ENCODE peak calls at places on chromosomes 3 and 15, in seven cellular contexts. One of them, this sample, is unnamed.

GRCh38 chr3:188749010-188749617 is 422.7 kb upstream of the TPRG1 start:
- DNase-seq in HCT116: peak
- DNase-seq in neural progenitor cell: peak
- DNase-seq in H9: peak
- DNase-seq in IMR-90: no peak
- DNase-seq in astrocyte: no peak
- DNase-seq in CD8-positive, alpha-beta memory T cell: peak
- DNase-seq in this sample: no peak

GRCh38 chr3:119695480-119695879 is 7.3 kb upstream of the CFAP91 start:
- DNase-seq in HCT116: peak
- DNase-seq in neural progenitor cell: no peak
- DNase-seq in H9: no peak
- DNase-seq in IMR-90: peak
- DNase-seq in astrocyte: no peak
- DNase-seq in CD8-positive, alpha-beta memory T cell: no peak
- DNase-seq in this sample: no peak

GRCh38 chr3:102979682-102980378 is 545.0 kb downstream of the ZPLD1 start:
- DNase-seq in HCT116: peak
- DNase-seq in neural progenitor cell: no peak
- DNase-seq in H9: no peak
- DNase-seq in IMR-90: peak
- DNase-seq in astrocyte: peak
- DNase-seq in CD8-positive, alpha-beta memory T cell: no peak
- DNase-seq in this sample: peak

GRCh38 chr3:192916455-192917257 is 1.0 kb downstream of the MB21D2 start:
- DNase-seq in HCT116: no peak
- DNase-seq in neural progenitor cell: peak
- DNase-seq in H9: peak
- DNase-seq in IMR-90: peak
- DNase-seq in astrocyte: peak
- DNase-seq in CD8-positive, alpha-beta memory T cell: no peak
- DNase-seq in this sample: peak

GRCh38 chr3:88059380-88060160 is 515 bp downstream of the ZNF654 start:
- DNase-seq in HCT116: no peak
- DNase-seq in neural progenitor cell: peak
- DNase-seq in H9: no peak
- DNase-seq in IMR-90: no peak
- DNase-seq in astrocyte: no peak
- DNase-seq in CD8-positive, alpha-beta memory T cell: no peak
- DNase-seq in this sample: peak

GRCh38 chr15:58052334-58052733 is 13.2 kb downstream of the ALDH1A2 start:
- DNase-seq in HCT116: no peak
- DNase-seq in neural progenitor cell: no peak
- DNase-seq in H9: no peak
- DNase-seq in IMR-90: no peak
- DNase-seq in astrocyte: no peak
- DNase-seq in CD8-positive, alpha-beta memory T cell: no peak
- DNase-seq in this sample: no peak

GRCh38 chr3:194161181-194162045 is 25.5 kb downstream of the HES1 start:
- DNase-seq in HCT116: no peak
- DNase-seq in neural progenitor cell: no peak
- DNase-seq in H9: no peak
- DNase-seq in IMR-90: no peak
- DNase-seq in astrocyte: no peak
- DNase-seq in CD8-positive, alpha-beta memory T cell: no peak
- DNase-seq in this sample: no peak

GRCh38 chr3:13825317-13825590 is 54.6 kb downstream of the WNT7A start:
- DNase-seq in HCT116: no peak
- DNase-seq in neural progenitor cell: no peak
- DNase-seq in H9: no peak
- DNase-seq in IMR-90: no peak
- DNase-seq in astrocyte: no peak
- DNase-seq in CD8-positive, alpha-beta memory T cell: no peak
- DNase-seq in this sample: no peak

GRCh38 chr15:50181206-50181982 is 602 bp upstream of the SLC27A2 start:
- DNase-seq in HCT116: no peak
- DNase-seq in neural progenitor cell: no peak
- DNase-seq in H9: peak
- DNase-seq in IMR-90: no peak
- DNase-seq in astrocyte: no peak
- DNase-seq in CD8-positive, alpha-beta memory T cell: no peak
- DNase-seq in this sample: no peak

GRCh38 chr3:178485756-178486155 is 50.5 kb upstream of the KCNMB2 start:
- DNase-seq in HCT116: no peak
- DNase-seq in neural progenitor cell: no peak
- DNase-seq in H9: no peak
- DNase-seq in IMR-90: peak
- DNase-seq in astrocyte: peak
- DNase-seq in CD8-positive, alpha-beta memory T cell: no peak
- DNase-seq in this sample: no peak

GRCh38 chr3:50675179-50676030 is 678 bp downstream of the DOCK3 start:
- DNase-seq in HCT116: no peak
- DNase-seq in neural progenitor cell: peak
- DNase-seq in H9: peak
- DNase-seq in IMR-90: no peak
- DNase-seq in astrocyte: no peak
- DNase-seq in CD8-positive, alpha-beta memory T cell: peak
- DNase-seq in this sample: peak

GRCh38 chr3:173761161-173761560 is 363.6 kb downstream of the NLGN1 start:
- DNase-seq in HCT116: no peak
- DNase-seq in neural progenitor cell: no peak
- DNase-seq in H9: no peak
- DNase-seq in IMR-90: no peak
- DNase-seq in astrocyte: no peak
- DNase-seq in CD8-positive, alpha-beta memory T cell: no peak
- DNase-seq in this sample: no peak

GRCh38 chr3:64954995-64955636 is 267.3 kb upstream of the ADAMTS9 start:
- DNase-seq in HCT116: no peak
- DNase-seq in neural progenitor cell: no peak
- DNase-seq in H9: no peak
- DNase-seq in IMR-90: no peak
- DNase-seq in astrocyte: no peak
- DNase-seq in CD8-positive, alpha-beta memory T cell: no peak
- DNase-seq in this sample: no peak

GRCh38 chr3:113019182-113020137 is 28.7 kb downstream of the GTPBP8 start:
- DNase-seq in HCT116: peak
- DNase-seq in neural progenitor cell: peak
- DNase-seq in H9: peak
- DNase-seq in IMR-90: peak
- DNase-seq in astrocyte: peak
- DNase-seq in CD8-positive, alpha-beta memory T cell: peak
- DNase-seq in this sample: peak

GRCh38 chr3:54608041-54608440 is 319.8 kb downstream of the LRTM1 start:
- DNase-seq in HCT116: no peak
- DNase-seq in neural progenitor cell: no peak
- DNase-seq in H9: no peak
- DNase-seq in IMR-90: no peak
- DNase-seq in astrocyte: no peak
- DNase-seq in CD8-positive, alpha-beta memory T cell: no peak
- DNase-seq in this sample: no peak

GRCh38 chr15:50685191-50685975 is 1.2 kb downstream of the TRPM7 start:
- DNase-seq in HCT116: no peak
- DNase-seq in neural progenitor cell: no peak
- DNase-seq in H9: no peak
- DNase-seq in IMR-90: peak
- DNase-seq in astrocyte: no peak
- DNase-seq in CD8-positive, alpha-beta memory T cell: no peak
- DNase-seq in this sample: no peak

GRCh38 chr3:56210201-56210774 is 258.0 kb downstream of the ERC2 start:
- DNase-seq in HCT116: no peak
- DNase-seq in neural progenitor cell: no peak
- DNase-seq in H9: no peak
- DNase-seq in IMR-90: no peak
- DNase-seq in astrocyte: no peak
- DNase-seq in CD8-positive, alpha-beta memory T cell: no peak
- DNase-seq in this sample: no peak

GRCh38 chr3:45852828-45853227 is 10.9 kb upstream of the LZTFL1 start:
- DNase-seq in HCT116: no peak
- DNase-seq in neural progenitor cell: no peak
- DNase-seq in H9: no peak
- DNase-seq in IMR-90: no peak
- DNase-seq in astrocyte: no peak
- DNase-seq in CD8-positive, alpha-beta memory T cell: no peak
- DNase-seq in this sample: no peak

GRCh38 chr3:47378869-47379268 is 2.0 kb upstream of the PTPN23 start:
- DNase-seq in HCT116: no peak
- DNase-seq in neural progenitor cell: no peak
- DNase-seq in H9: no peak
- DNase-seq in IMR-90: no peak
- DNase-seq in astrocyte: no peak
- DNase-seq in CD8-positive, alpha-beta memory T cell: no peak
- DNase-seq in this sample: no peak

GRCh38 chr3:47381317-47382157 is 716 bp downstream of the PTPN23 start:
- DNase-seq in HCT116: peak
- DNase-seq in neural progenitor cell: peak
- DNase-seq in H9: peak
- DNase-seq in IMR-90: peak
- DNase-seq in astrocyte: peak
- DNase-seq in CD8-positive, alpha-beta memory T cell: peak
- DNase-seq in this sample: peak

GRCh38 chr3:47380601-47381316 is at the start of gene PTPN23:
- DNase-seq in HCT116: peak
- DNase-seq in neural progenitor cell: peak
- DNase-seq in H9: peak
- DNase-seq in IMR-90: peak
- DNase-seq in astrocyte: peak
- DNase-seq in CD8-positive, alpha-beta memory T cell: peak
- DNase-seq in this sample: peak

GRCh38 chr3:47380026-47380600 is 708 bp upstream of the PTPN23 start:
- DNase-seq in HCT116: no peak
- DNase-seq in neural progenitor cell: no peak
- DNase-seq in H9: no peak
- DNase-seq in IMR-90: no peak
- DNase-seq in astrocyte: no peak
- DNase-seq in CD8-positive, alpha-beta memory T cell: no peak
- DNase-seq in this sample: no peak

GRCh38 chr3:47379488-47379899 is 1.3 kb upstream of the PTPN23 start:
- DNase-seq in HCT116: no peak
- DNase-seq in neural progenitor cell: no peak
- DNase-seq in H9: no peak
- DNase-seq in IMR-90: no peak
- DNase-seq in astrocyte: no peak
- DNase-seq in CD8-positive, alpha-beta memory T cell: no peak
- DNase-seq in this sample: no peak
- H3K27ac ChIP-seq in HCT116: peak
- H3K27ac ChIP-seq in neural progenitor cell: no peak
- H3K27ac ChIP-seq in H9: no peak
- H3K27ac ChIP-seq in IMR-90: no peak
- H3K27ac ChIP-seq in astrocyte: no peak
- H3K27ac ChIP-seq in CD8-positive, alpha-beta memory T cell: peak
- H3K27ac ChIP-seq in this sample: peak

DNA sequence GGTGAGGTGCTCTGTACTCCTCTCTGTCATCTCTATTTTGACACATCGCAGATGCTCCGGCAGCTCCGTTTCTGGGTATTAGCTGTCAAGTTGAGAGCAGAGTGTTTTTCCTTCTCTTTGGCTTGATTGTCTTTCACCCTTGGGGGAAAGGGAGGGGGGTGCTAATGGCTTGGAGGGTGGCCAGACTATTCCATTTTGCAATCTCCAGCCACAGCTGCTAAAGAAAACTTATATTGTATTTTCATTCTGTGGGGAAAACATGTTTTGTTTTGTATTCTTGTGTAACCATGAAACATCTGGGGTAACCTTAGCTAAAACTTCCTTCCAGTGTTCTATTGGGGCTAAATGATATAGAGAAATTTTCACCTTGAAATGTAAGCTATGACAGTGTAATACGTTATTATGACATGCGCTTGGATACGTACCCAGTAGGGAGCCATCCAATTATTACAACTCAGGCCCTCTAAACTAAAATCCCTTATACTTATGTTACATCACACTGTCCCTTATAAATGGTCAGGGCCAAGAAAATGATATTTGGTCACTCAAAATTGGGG is 14.0 kb upstream of the LARP6 start:
- DNase-seq in HCT116: no peak
- DNase-seq in neural progenitor cell: no peak
- DNase-seq in H9: no peak
- DNase-seq in IMR-90: peak
- DNase-seq in astrocyte: peak
- DNase-seq in CD8-positive, alpha-beta memory T cell: no peak
- DNase-seq in this sample: no peak
- H3K27ac ChIP-seq in HCT116: no peak
- H3K27ac ChIP-seq in neural progenitor cell: no peak
- H3K27ac ChIP-seq in H9: no peak
- H3K27ac ChIP-seq in IMR-90: peak
- H3K27ac ChIP-seq in astrocyte: no peak
- H3K27ac ChIP-seq in CD8-positive, alpha-beta memory T cell: no peak
- H3K27ac ChIP-seq in this sample: no peak

DNA sequence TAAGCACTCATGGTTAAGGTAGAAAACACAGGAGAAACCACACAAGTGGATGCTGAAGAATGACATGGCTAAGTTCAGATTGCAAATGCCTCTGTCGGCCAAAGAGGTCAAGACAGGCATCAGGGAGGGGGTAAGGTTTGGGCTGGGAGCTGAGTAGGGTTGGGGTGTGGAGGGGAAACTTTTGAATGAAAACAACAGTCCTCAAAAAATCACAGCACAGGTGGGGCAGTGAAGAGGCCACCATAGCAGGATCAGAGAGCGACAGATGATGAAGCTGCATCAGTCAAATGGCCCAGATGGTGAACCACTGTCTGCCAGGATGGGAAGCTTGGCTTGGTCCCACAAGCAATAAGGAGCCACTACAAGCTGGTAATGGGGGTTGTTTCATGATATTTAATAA is 74.9 kb downstream of the ADCY5 start:
- DNase-seq in HCT116: no peak
- DNase-seq in neural progenitor cell: no peak
- DNase-seq in H9: no peak
- DNase-seq in IMR-90: no peak
- DNase-seq in astrocyte: no peak
- DNase-seq in CD8-positive, alpha-beta memory T cell: no peak
- DNase-seq in this sample: no peak
- H3K27ac ChIP-seq in HCT116: no peak
- H3K27ac ChIP-seq in neural progenitor cell: no peak
- H3K27ac ChIP-seq in H9: no peak
- H3K27ac ChIP-seq in IMR-90: no peak
- H3K27ac ChIP-seq in astrocyte: no peak
- H3K27ac ChIP-seq in CD8-positive, alpha-beta memory T cell: no peak
- H3K27ac ChIP-seq in this sample: no peak

GRCh38 chr3:71446260-71446659 is 137.3 kb downstream of the FOXP1 start:
- DNase-seq in HCT116: no peak
- DNase-seq in neural progenitor cell: no peak
- DNase-seq in H9: no peak
- DNase-seq in IMR-90: no peak
- DNase-seq in astrocyte: no peak
- DNase-seq in CD8-positive, alpha-beta memory T cell: no peak
- DNase-seq in this sample: no peak

GRCh38 chr3:71446734-71447133 is 136.8 kb downstream of the FOXP1 start:
- DNase-seq in HCT116: no peak
- DNase-seq in neural progenitor cell: no peak
- DNase-seq in H9: no peak
- DNase-seq in IMR-90: no peak
- DNase-seq in astrocyte: no peak
- DNase-seq in CD8-positive, alpha-beta memory T cell: no peak
- DNase-seq in this sample: no peak

GRCh38 chr3:71450162-71450561 is 133.4 kb downstream of the FOXP1 start:
- DNase-seq in HCT116: no peak
- DNase-seq in neural progenitor cell: no peak
- DNase-seq in H9: no peak
- DNase-seq in IMR-90: no peak
- DNase-seq in astrocyte: no peak
- DNase-seq in CD8-positive, alpha-beta memory T cell: no peak
- DNase-seq in this sample: peak

GRCh38 chr3:71447197-71447596 is 136.3 kb downstream of the FOXP1 start:
- DNase-seq in HCT116: no peak
- DNase-seq in neural progenitor cell: no peak
- DNase-seq in H9: no peak
- DNase-seq in IMR-90: no peak
- DNase-seq in astrocyte: peak
- DNase-seq in CD8-positive, alpha-beta memory T cell: no peak
- DNase-seq in this sample: no peak

GRCh38 chr3:71447803-71448202 is 135.7 kb downstream of the FOXP1 start:
- DNase-seq in HCT116: no peak
- DNase-seq in neural progenitor cell: no peak
- DNase-seq in H9: no peak
- DNase-seq in IMR-90: peak
- DNase-seq in astrocyte: peak
- DNase-seq in CD8-positive, alpha-beta memory T cell: no peak
- DNase-seq in this sample: no peak
- H3K27ac ChIP-seq in HCT116: no peak
- H3K27ac ChIP-seq in neural progenitor cell: no peak
- H3K27ac ChIP-seq in H9: no peak
- H3K27ac ChIP-seq in IMR-90: no peak
- H3K27ac ChIP-seq in astrocyte: no peak
- H3K27ac ChIP-seq in CD8-positive, alpha-beta memory T cell: no peak
- H3K27ac ChIP-seq in this sample: no peak